ENCODE peak calls at places on chromosomes 2 and 18, in seven cellular contexts. P, U, S, I, A, T and V are unnamed samples.

GRCh38 chr2:64730551-64731305 is 77.0 kb upstream of the SERTAD2 start:
- DNase-seq in A (peak; percentile 85), T (peak; percentile 51), S (peak; percentile 52), P (peak; percentile 84), I (peak; percentile 80), U (peak; percentile 84), V (peak; percentile 6)

GRCh38 chr2:158667567-158667966 is 127.5 kb upstream of the DAPL1 start:
- DNase-seq in I (no peak), P (no peak), U (peak; percentile 75), A (peak; percentile 93), S (no peak), T (no peak), V (no peak)

GRCh38 chr2:148596033-148596432 is 48.5 kb upstream of the EPC2 start:
- DNase-seq in T (no peak), A (no peak), U (no peak), S (no peak), I (no peak), P (no peak), V (no peak)

GRCh38 chr2:29032189-29032588 is 42.1 kb downstream of the PCARE start:
- DNase-seq in S (no peak), I (no peak), P (no peak), A (no peak), T (no peak), U (no peak), V (no peak)

GRCh38 chr2:2850891-2851290 is 519.8 kb upstream of the MYT1L start:
- DNase-seq in P (no peak), S (no peak), I (no peak), A (no peak), U (no peak), T (no peak), V (no peak)

GRCh38 chr2:50443868-50444267 is 588.1 kb downstream of the NRXN1 start:
- DNase-seq in A (no peak), S (no peak), U (no peak), T (no peak), I (no peak), P (no peak), V (no peak)

GRCh38 chr18:59303656-59304055 is 14.8 kb downstream of the CPLX4 start:
- DNase-seq in P (no peak), A (no peak), S (no peak), U (no peak), I (no peak), T (no peak), V (no peak)

GRCh38 chr2:217934321-217935131 is 68.3 kb downstream of the TNS1 start:
- DNase-seq in S (no peak), I (peak; percentile 47), A (peak; percentile 98), T (peak; percentile 91), U (peak; percentile 86), P (no peak), V (no peak)

GRCh38 chr2:220209751-220210150 is 582.3 kb downstream of the SLC4A3 start:
- DNase-seq in A (no peak), S (no peak), T (no peak), I (no peak), P (no peak), U (no peak), V (no peak)

GRCh38 chr2:8534729-8535397 is 147.0 kb upstream of the ID2 start:
- DNase-seq in P (peak; percentile 66), U (peak; percentile 87), I (peak; percentile 58), A (peak; percentile 38), S (peak; percentile 29), T (peak; percentile 85), V (no peak)

GRCh38 chr2:200382883-200383282 is 76.4 kb downstream of the SPATS2L start:
- DNase-seq in P (no peak), I (no peak), S (no peak), T (no peak), U (no peak), A (no peak), V (no peak)

GRCh38 chr2:128690431-128690830 is 371.8 kb upstream of the HS6ST1 start:
- DNase-seq in T (no peak), A (no peak), P (no peak), U (no peak), I (no peak), S (no peak), V (no peak)

GRCh38 chr18:7017013-7017412 is 100.6 kb downstream of the LAMA1 start:
- DNase-seq in T (no peak), U (no peak), I (no peak), S (no peak), A (no peak), P (no peak), V (no peak)

DNA sequence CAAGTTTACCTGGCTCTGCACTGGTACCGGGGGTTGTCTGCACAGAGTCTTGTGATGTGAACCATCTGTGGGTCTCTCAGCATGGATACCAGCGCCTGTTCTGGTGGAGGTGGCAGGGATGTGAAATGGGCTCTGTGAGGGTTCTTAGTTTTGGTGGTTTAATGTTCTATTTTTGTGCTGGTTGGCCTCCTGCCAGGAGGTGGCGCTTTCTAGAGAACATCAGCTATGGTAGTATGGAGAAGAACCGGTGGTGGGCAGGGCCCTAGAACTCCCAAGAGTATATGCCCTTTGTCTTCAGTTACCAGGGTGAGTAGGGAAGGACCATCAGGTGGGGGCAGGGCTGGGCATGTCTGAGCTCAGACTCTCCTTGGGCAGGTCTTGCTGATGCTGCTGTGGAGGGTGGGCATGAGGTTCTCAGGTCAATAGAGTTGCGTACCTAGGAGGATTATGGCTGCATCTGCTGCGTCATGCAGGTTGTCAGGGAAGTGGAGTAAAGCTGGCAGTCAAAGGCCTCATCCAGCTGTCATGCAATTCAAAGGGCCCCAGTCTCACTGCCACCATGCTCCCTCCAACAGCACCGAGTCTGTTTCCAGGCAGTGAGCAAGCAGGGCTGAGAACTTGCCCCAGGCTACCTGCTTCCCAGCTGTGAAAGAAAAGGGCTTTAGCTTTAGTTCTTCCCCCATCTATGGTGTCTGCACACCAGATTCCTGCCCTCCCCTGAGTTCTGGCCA is 278.0 kb downstream of the METTL4 start:
- DNase-seq in I (no peak), P (no peak), U (no peak), S (peak; percentile 32), A (no peak), T (no peak), V (no peak)
- H3K4me3 ChIP-seq in I (no peak overlapping the region), P (no peak overlapping the region), U (no peak overlapping the region), S (no peak overlapping the region), A (no peak overlapping the region), T (no peak overlapping the region), V (no peak overlapping the region)

GRCh38 chr18:21074336-21075323 is 37.0 kb downstream of the ROCK1 start:
- DNase-seq in I (no peak), U (no peak), T (no peak), S (peak; percentile 22), A (no peak), P (no peak), V (no peak)
- H3K4me1 ChIP-seq in I (peaks cover 6% of the 10 kb centered on the region), U (no peaks in the 10 kb centered on the region), T (peaks cover 40% of the 10 kb centered on the region), S (no peaks in the 10 kb centered on the region), A (no peaks in the 10 kb centered on the region), P (peaks cover 7% of the 10 kb centered on the region), V (peaks cover 62% of the 10 kb centered on the region)

GRCh38 chr18:63099026-63099840 is 220.3 kb downstream of the BCL2 start:
- DNase-seq in A (no peak), I (no peak), U (no peak), S (no peak), T (no peak), P (no peak), V (no peak)

GRCh38 chr18:63098014-63098981 is 221.3 kb downstream of the BCL2 start:
- DNase-seq in U (no peak), S (no peak), P (peak; percentile 68), T (no peak), I (no peak), A (no peak), V (peak; percentile 10)

GRCh38 chr18:63097198-63097597 is 222.4 kb downstream of the BCL2 start:
- DNase-seq in P (no peak), U (no peak), A (no peak), I (no peak), S (no peak), T (no peak), V (no peak)

GRCh38 chr18:63096327-63096874 is 223.2 kb downstream of the BCL2 start:
- DNase-seq in T (no peak), I (no peak), U (no peak), P (no peak), A (no peak), S (no peak), V (no peak)

GRCh38 chr18:63095768-63096167 is 223.8 kb downstream of the BCL2 start:
- DNase-seq in P (no peak), S (no peak), U (no peak), T (no peak), A (no peak), I (no peak), V (no peak)
- H3K27ac ChIP-seq in P (no peak overlapping the region), S (no peak overlapping the region), U (no peak overlapping the region), T (no peak overlapping the region), A (no peak overlapping the region), I (no peak overlapping the region), V (no peak overlapping the region)

GRCh38 chr18:2994603-2995432 is 18.1 kb downstream of the LPIN2 start:
- DNase-seq in P (peak; percentile 78), A (no peak), I (no peak), S (peak; percentile 56), U (no peak), T (peak; percentile 63), V (peak; percentile 75)
- H3K4me3 ChIP-seq in P (no peak overlapping the region), A (no peak overlapping the region), I (no peak overlapping the region), S (no peak overlapping the region), U (no peak overlapping the region), T (no peak overlapping the region), V (no peak overlapping the region)